ENCODE peak calls at places on chromosome 11, in nine cellular contexts. P is pulmonary artery endothelial cell; T is brain microvascular endothelial cell; K is activated CD4-positive, alpha-beta T cell treated with anti-CD3 and anti-CD28 coated beads, Interleukin-2, amount 50 U/mL, for 1 hour; Z is kidney epithelial cell; F is coronary artery; U is NCI-H2029; H is EH; A is amniotic stem cell. Q is an unnamed sample.
A peak's percentile ranks its signal among the peaks of the same experiment; 100 is the strongest.

GRCh38 chr11:28342704-28343103 is 234.5 kb downstream of the METTL15 start:
- DNase-seq in P (no peak), T (no peak), K (no peak), Z (no peak), F (no peak), U (no peak), H (peak; percentile 42), A (no peak), Q (no peak)

GRCh38 chr11:133249065-133249464 is 283.2 kb downstream of the OPCML start:
- DNase-seq in P (no peak), T (no peak), K (no peak), Z (no peak), F (no peak), U (no peak), H (no peak), A (no peak), Q (no peak)

GRCh38 chr11:30357872-30358271 is 35.0 kb downstream of the ARL14EP start:
- DNase-seq in P (no peak), T (no peak), K (no peak), Z (no peak), F (no peak), U (no peak), H (no peak), A (no peak), Q (no peak)

GRCh38 chr11:72483412-72484186 is 49.3 kb upstream of the CLPB start:
- DNase-seq in P (peak; percentile 83), T (peak; percentile 49), K (no peak), Z (no peak), F (no peak), U (no peak), H (peak; percentile 44), A (no peak), Q (no peak)

GRCh38 chr11:73570415-73571114 is 27.3 kb downstream of the FAM168A start:
- DNase-seq in P (no peak), T (peak; percentile 82), K (no peak), Z (peak; percentile 76), F (no peak), U (peak; percentile 40), H (peak; percentile 79), A (peak; percentile 27), Q (no peak)

GRCh38 chr11:73655686-73656085 is 9.3 kb downstream of the PLEKHB1 start:
- DNase-seq in P (no peak), T (no peak), K (no peak), Z (no peak), F (no peak), U (no peak), H (no peak), A (no peak), Q (no peak)

GRCh38 chr11:96235725-96236124 is 107.3 kb downstream of the MAML2 start:
- DNase-seq in P (no peak), T (no peak), K (no peak), Z (no peak), F (no peak), U (no peak), H (peak; percentile 76), A (no peak), Q (peak; percentile 42)

GRCh38 chr11:8340299-8340698 is 76.6 kb upstream of the LMO1 start:
- DNase-seq in P (no peak), T (no peak), K (no peak), Z (no peak), F (no peak), U (no peak), H (no peak), A (no peak), Q (no peak)

GRCh38 chr11:27312110-27312509 is 50.9 kb downstream of the CCDC34 start:
- DNase-seq in P (no peak), T (no peak), K (no peak), Z (no peak), F (no peak), U (no peak), H (no peak), A (no peak), Q (no peak)